ENCODE peak calls at places on chromosomes 7 and 10, in four cellular contexts. One of them, this sample, is unnamed.

GRCh38 chr7:141700848-141701371 is 1.1 kb downstream of the DENND11 start:
- DNase-seq in GM12891: no peak
- DNase-seq in GM12878: no peak
- DNase-seq in K562: no peak
- DNase-seq in this sample: no peak

GRCh38 chr7:128900237-128900636 is 10.3 kb downstream of the KCP start:
- DNase-seq in GM12878: no peak
- DNase-seq in K562: no peak
- DNase-seq in GM12891: no peak
- DNase-seq in this sample: no peak

GRCh38 chr10:132322621-132323048 is 9.4 kb upstream of the LRRC27 start:
- DNase-seq in GM12891: no peak
- DNase-seq in GM12878: no peak
- DNase-seq in K562: no peak
- DNase-seq in this sample: peak; percentile 42

GRCh38 chr7:155713382-155713781 is 68.9 kb downstream of the RBM33 start:
- DNase-seq in GM12878: no peak
- DNase-seq in K562: no peak
- DNase-seq in GM12891: no peak
- DNase-seq in this sample: no peak

GRCh38 chr7:108234281-108234680 is 104.1 kb upstream of the LAMB4 start:
- DNase-seq in GM12891: no peak
- DNase-seq in GM12878: no peak
- DNase-seq in K562: no peak
- DNase-seq in this sample: no peak

GRCh38 chr10:113895018-113895417 is 40.6 kb downstream of the NHLRC2 start:
- DNase-seq in K562: no peak
- DNase-seq in GM12878: no peak
- DNase-seq in GM12891: no peak
- DNase-seq in this sample: no peak

GRCh38 chr10:80104066-80104926 is 25.8 kb downstream of the TMEM254 start:
- DNase-seq in K562: no peak
- DNase-seq in GM12878: no peak
- DNase-seq in GM12891: peak; percentile 31
- DNase-seq in this sample: no peak

GRCh38 chr7:40810274-40810673 is 675.5 kb downstream of the SUGCT start:
- DNase-seq in GM12878: no peak
- DNase-seq in GM12891: no peak
- DNase-seq in K562: no peak
- DNase-seq in this sample: no peak

GRCh38 chr10:26960308-26960707 is 99.5 kb upstream of the ABI1 start:
- DNase-seq in GM12878: no peak
- DNase-seq in GM12891: no peak
- DNase-seq in K562: no peak
- DNase-seq in this sample: no peak

GRCh38 chr10:133261726-133262325 is 14.8 kb downstream of the ADAM8 start:
- DNase-seq in GM12878: no peak
- DNase-seq in GM12891: peak; percentile 94
- DNase-seq in K562: peak; percentile 79
- DNase-seq in this sample: peak; percentile 65

GRCh38 chr7:45943986-45944385 is 22.9 kb upstream of the IGFBP3 start:
- DNase-seq in K562: no peak
- DNase-seq in GM12891: no peak
- DNase-seq in GM12878: no peak
- DNase-seq in this sample: no peak

GRCh38 chr10:86857097-86857825 is 100.2 kb downstream of the MMRN2 start:
- DNase-seq in K562: no peak
- DNase-seq in GM12878: no peak
- DNase-seq in GM12891: no peak
- DNase-seq in this sample: no peak

GRCh38 chr7:129865093-129865931 is 87.4 kb downstream of the UBE2H start:
- DNase-seq in GM12891: no peak
- DNase-seq in GM12878: no peak
- DNase-seq in K562: no peak
- DNase-seq in this sample: no peak

GRCh38 chr7:130393095-130393494 is 12.8 kb downstream of the CPA1 start:
- DNase-seq in K562: no peak
- DNase-seq in GM12878: no peak
- DNase-seq in GM12891: no peak
- DNase-seq in this sample: no peak

GRCh38 chr7:140696024-140696678 is 357 bp upstream of the NDUFB2 start:
- DNase-seq in GM12891: peak; percentile 90
- DNase-seq in K562: peak; percentile 99
- DNase-seq in GM12878: no peak
- DNase-seq in this sample: peak; percentile 94

GRCh38 chr7:26574476-26574875 is 282.8 kb downstream of the SNX10 start:
- DNase-seq in GM12878: no peak
- DNase-seq in GM12891: no peak
- DNase-seq in K562: no peak
- DNase-seq in this sample: no peak

GRCh38 chr7:519429-519973 is at the start of gene PDGFA:
- DNase-seq in GM12878: no peak
- DNase-seq in K562: peak; percentile 64
- DNase-seq in GM12891: no peak
- DNase-seq in this sample: peak; percentile 10

GRCh38 chr10:34906021-34906965 is 91.2 kb upstream of the PARD3 start:
- DNase-seq in K562: peak; percentile 16
- DNase-seq in GM12878: no peak
- DNase-seq in GM12891: no peak
- DNase-seq in this sample: no peak

GRCh38 chr7:124701955-124702354 is 63.6 kb downstream of the GPR37 start:
- DNase-seq in K562: no peak
- DNase-seq in GM12891: no peak
- DNase-seq in GM12878: no peak
- DNase-seq in this sample: no peak

GRCh38 chr10:34181545-34182300 is 633.4 kb downstream of the PARD3 start:
- DNase-seq in K562: no peak
- DNase-seq in GM12891: no peak
- DNase-seq in GM12878: no peak
- DNase-seq in this sample: no peak

GRCh38 chr10:84863675-84864074 is 535.3 kb downstream of the CCSER2 start:
- DNase-seq in K562: no peak
- DNase-seq in GM12891: no peak
- DNase-seq in GM12878: no peak
- DNase-seq in this sample: no peak

GRCh38 chr7:75757298-75757676 is 14.7 kb downstream of the CCL26 start:
- DNase-seq in GM12891: no peak
- DNase-seq in GM12878: no peak
- DNase-seq in K562: no peak
- DNase-seq in this sample: no peak

GRCh38 chr10:71282323-71282680 is 36.8 kb upstream of the SLC29A3 start:
- DNase-seq in GM12891: no peak
- DNase-seq in GM12878: no peak
- DNase-seq in K562: no peak
- DNase-seq in this sample: no peak

GRCh38 chr10:70693619-70694286 is 21.4 kb downstream of the ADAMTS14 start:
- DNase-seq in K562: peak; percentile 87
- DNase-seq in GM12878: no peak
- DNase-seq in GM12891: no peak
- DNase-seq in this sample: no peak

GRCh38 chr10:11869743-11870460 is 46.7 kb downstream of the PROSER2 start:
- DNase-seq in K562: no peak
- DNase-seq in GM12878: no peak
- DNase-seq in GM12891: no peak
- DNase-seq in this sample: no peak

GRCh38 chr7:3415730-3416366 is 114.8 kb downstream of the SDK1 start:
- DNase-seq in K562: no peak
- DNase-seq in GM12891: no peak
- DNase-seq in GM12878: no peak
- DNase-seq in this sample: no peak

GRCh38 chr7:78492146-78492545 is 693.6 kb downstream of the PHTF2 start:
- DNase-seq in GM12878: no peak
- DNase-seq in K562: no peak
- DNase-seq in GM12891: no peak
- DNase-seq in this sample: no peak

GRCh38 chr7:7352845-7353244 is 170.5 kb downstream of the C1GALT1 start:
- DNase-seq in K562: peak; percentile 4
- DNase-seq in GM12891: no peak
- DNase-seq in GM12878: no peak
- DNase-seq in this sample: no peak

GRCh38 chr10:100637785-100638184 is 102.0 kb downstream of the HIF1AN start:
- DNase-seq in GM12891: no peak
- DNase-seq in K562: peak; percentile 42
- DNase-seq in GM12878: no peak
- DNase-seq in this sample: peak; percentile 20

GRCh38 chr10:34758447-34758996 is 56.6 kb downstream of the PARD3 start:
- DNase-seq in GM12878: peak; percentile 34
- DNase-seq in GM12891: no peak
- DNase-seq in K562: peak; percentile 69
- DNase-seq in this sample: peak; percentile 10

GRCh38 chr10:31018977-31019376 is 12.7 kb downstream of the ZNF438 start:
- DNase-seq in K562: no peak
- DNase-seq in GM12878: no peak
- DNase-seq in GM12891: no peak
- DNase-seq in this sample: no peak

GRCh38 chr7:27242580-27243339 is at the start of gene EVX1:
- DNase-seq in K562: no peak
- DNase-seq in GM12878: no peak
- DNase-seq in GM12891: no peak
- DNase-seq in this sample: no peak

GRCh38 chr10:124728071-124728829 is 15.9 kb downstream of the FAM53B start:
- DNase-seq in GM12878: no peak
- DNase-seq in K562: no peak
- DNase-seq in GM12891: no peak
- DNase-seq in this sample: peak; percentile 53

GRCh38 chr10:8245131-8246117 is 190.9 kb downstream of the GATA3 start:
- DNase-seq in K562: no peak
- DNase-seq in GM12891: no peak
- DNase-seq in GM12878: no peak
- DNase-seq in this sample: no peak

GRCh38 chr7:105112440-105113418 is 98.7 kb downstream of the KMT2E start:
- DNase-seq in GM12891: no peak
- DNase-seq in GM12878: no peak
- DNase-seq in K562: no peak
- DNase-seq in this sample: no peak
- TF ChIP-seq SPI1 in GM12891: no peak
- TF ChIP-seq SPI1 in GM12878: no peak
- TF ChIP-seq SPI1 in K562: no peak
- TF ChIP-seq SPI1 in this sample: no peak

GRCh38 chr10:29598861-29599311 is 35.9 kb downstream of the SVIL start:
- DNase-seq in K562: no peak
- DNase-seq in GM12878: no peak
- DNase-seq in GM12891: no peak
- DNase-seq in this sample: no peak
- TF ChIP-seq SPI1 in K562: no peak
- TF ChIP-seq SPI1 in GM12878: no peak
- TF ChIP-seq SPI1 in GM12891: no peak
- TF ChIP-seq SPI1 in this sample: no peak

GRCh38 chr10:97822261-97822687 is 27.4 kb upstream of the GOLGA7B start:
- DNase-seq in GM12878: no peak
- DNase-seq in K562: no peak
- DNase-seq in GM12891: no peak
- DNase-seq in this sample: no peak

GRCh38 chr10:97820305-97820704 is 29.3 kb upstream of the GOLGA7B start:
- DNase-seq in GM12878: no peak
- DNase-seq in K562: no peak
- DNase-seq in GM12891: no peak
- DNase-seq in this sample: no peak

GRCh38 chr10:97823734-97824133 is 25.9 kb upstream of the GOLGA7B start:
- DNase-seq in GM12891: no peak
- DNase-seq in K562: no peak
- DNase-seq in GM12878: no peak
- DNase-seq in this sample: no peak

GRCh38 chr10:97818572-97818971 is 31.1 kb upstream of the GOLGA7B start:
- DNase-seq in GM12891: no peak
- DNase-seq in GM12878: no peak
- DNase-seq in K562: no peak
- DNase-seq in this sample: no peak

DNA sequence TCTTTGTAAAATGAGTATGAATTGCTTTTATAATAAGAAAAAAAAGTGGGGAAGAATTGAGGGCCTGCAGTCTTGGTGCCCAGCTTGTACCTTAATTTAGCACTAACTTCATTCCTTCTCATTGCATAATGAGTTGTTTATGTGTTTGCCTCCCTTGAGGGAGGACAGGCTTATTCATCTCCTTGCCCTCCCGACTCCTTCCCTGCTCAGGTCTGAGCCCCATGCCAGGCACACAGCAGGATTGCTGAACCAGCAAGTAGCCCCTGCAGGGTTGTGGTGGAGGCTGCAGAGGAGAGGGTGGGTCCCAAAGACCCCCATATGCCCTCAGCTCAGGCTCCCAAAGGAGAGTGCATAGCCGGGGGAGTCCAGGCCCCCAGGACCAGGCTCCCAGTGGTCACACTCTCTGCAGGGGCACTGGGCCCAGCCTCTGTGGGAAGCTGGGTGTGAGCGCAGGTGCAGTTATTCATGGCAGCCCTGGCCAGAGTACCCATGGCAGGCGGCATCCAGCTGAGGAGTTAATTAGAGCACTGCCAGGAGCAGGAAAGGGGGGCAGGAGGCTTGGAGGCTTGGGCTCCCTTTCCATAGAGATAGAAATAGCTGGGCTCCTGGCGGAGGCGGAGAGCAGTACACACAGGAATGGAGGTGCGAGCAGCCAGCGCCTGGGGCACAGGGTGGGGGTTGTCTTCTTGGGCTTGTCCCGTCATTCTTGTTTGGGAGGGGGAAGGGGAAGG is 28.2 kb upstream of the GOLGA7B start:
- DNase-seq in GM12878: no peak
- DNase-seq in GM12891: no peak
- DNase-seq in K562: no peak
- DNase-seq in this sample: no peak
- TF ChIP-seq SPI1 in GM12878: no peak
- TF ChIP-seq SPI1 in GM12891: no peak
- TF ChIP-seq SPI1 in K562: no peak
- TF ChIP-seq SPI1 in this sample: no peak

DNA sequence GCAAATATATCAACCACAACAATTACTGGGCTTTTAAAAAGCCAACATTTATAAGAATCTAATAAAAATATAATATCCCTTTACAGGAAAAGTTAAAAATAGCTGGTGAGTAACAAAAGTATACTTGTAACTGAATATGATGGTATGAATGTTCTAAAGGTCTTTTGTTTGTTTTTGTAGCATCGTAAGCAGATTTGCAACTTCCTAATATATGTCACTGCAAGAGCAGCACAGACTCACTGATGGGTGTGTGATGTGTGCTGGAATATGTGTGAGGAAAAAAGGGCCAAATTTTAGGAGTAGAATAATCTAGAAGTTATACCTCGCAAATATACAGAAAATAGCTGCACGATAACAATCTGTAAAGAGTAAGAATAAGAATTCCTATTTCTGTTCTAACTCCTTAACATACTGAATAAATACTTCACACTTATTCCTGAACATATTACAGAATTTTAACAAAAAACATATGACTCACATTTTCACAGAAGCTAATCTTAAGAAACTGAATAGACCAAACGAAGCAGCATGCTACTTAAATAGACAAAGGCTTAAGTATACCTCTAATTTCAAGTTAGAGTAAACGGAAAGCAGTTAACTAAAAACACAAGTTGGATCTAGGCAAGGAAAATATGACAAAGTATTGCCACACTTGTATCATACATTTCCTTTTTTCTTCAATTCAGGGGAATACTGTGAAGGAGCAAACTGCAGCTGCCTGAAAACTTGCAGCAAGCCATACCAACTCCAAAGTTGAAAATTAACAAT is 9.6 kb downstream of the ETV1 start:
- DNase-seq in GM12891: no peak
- DNase-seq in GM12878: no peak
- DNase-seq in K562: peak; percentile 18
- DNase-seq in this sample: no peak
- TF ChIP-seq SPI1 in GM12891: no peak
- TF ChIP-seq SPI1 in GM12878: no peak
- TF ChIP-seq SPI1 in K562: no peak
- TF ChIP-seq SPI1 in this sample: no peak